ENCODE peak calls at places on chromosomes 2 and 18, in six cellular contexts. One of them, this sample, is unnamed.
A peak's percentile ranks its signal among the peaks of the same experiment; 100 is the strongest.

GRCh38 chr18:8977166-8977565 is 125.3 kb upstream of the NDUFV2 start:
- DNase-seq in GM23338: peak; percentile 30
- DNase-seq in psoas muscle: no peak
- DNase-seq in right atrium auricular region: no peak
- DNase-seq in RWPE2: no peak
- DNase-seq in fibroblast of lung: no peak
- DNase-seq in this sample: no peak

GRCh38 chr2:239445771-239446524 is 45.1 kb upstream of the HDAC4 start:
- DNase-seq in right atrium auricular region: peak; percentile 55
- DNase-seq in RWPE2: no peak
- DNase-seq in psoas muscle: no peak
- DNase-seq in fibroblast of lung: peak; percentile 29
- DNase-seq in GM23338: no peak
- DNase-seq in this sample: no peak

GRCh38 chr2:144524190-144524957 is 4.5 kb upstream of the ZEB2 start:
- DNase-seq in GM23338: peak; percentile 85
- DNase-seq in psoas muscle: peak; percentile 53
- DNase-seq in right atrium auricular region: peak; percentile 85
- DNase-seq in fibroblast of lung: peak; percentile 20
- DNase-seq in RWPE2: no peak
- DNase-seq in this sample: no peak

GRCh38 chr2:37342636-37343211 is 1.7 kb upstream of the QPCT start:
- DNase-seq in fibroblast of lung: no peak
- DNase-seq in psoas muscle: no peak
- DNase-seq in RWPE2: no peak
- DNase-seq in GM23338: peak; percentile 26
- DNase-seq in right atrium auricular region: no peak
- DNase-seq in this sample: no peak

GRCh38 chr2:12032421-12032820 is 286.0 kb downstream of the LPIN1 start:
- DNase-seq in right atrium auricular region: no peak
- DNase-seq in GM23338: peak; percentile 6
- DNase-seq in psoas muscle: no peak
- DNase-seq in fibroblast of lung: no peak
- DNase-seq in RWPE2: no peak
- DNase-seq in this sample: no peak

GRCh38 chr2:239164281-239164871 is 236.4 kb downstream of the HDAC4 start:
- DNase-seq in GM23338: no peak
- DNase-seq in psoas muscle: peak; percentile 5
- DNase-seq in fibroblast of lung: peak; percentile 0
- DNase-seq in RWPE2: peak; percentile 20
- DNase-seq in right atrium auricular region: no peak
- DNase-seq in this sample: no peak

GRCh38 chr2:230896346-230897115 is 28.5 kb downstream of the GPR55 start:
- DNase-seq in psoas muscle: no peak
- DNase-seq in RWPE2: no peak
- DNase-seq in right atrium auricular region: no peak
- DNase-seq in fibroblast of lung: no peak
- DNase-seq in GM23338: no peak
- DNase-seq in this sample: no peak

GRCh38 chr2:61196671-61197070 is 34.7 kb downstream of the C2orf74 start:
- DNase-seq in right atrium auricular region: no peak
- DNase-seq in RWPE2: no peak
- DNase-seq in GM23338: no peak
- DNase-seq in fibroblast of lung: no peak
- DNase-seq in psoas muscle: no peak
- DNase-seq in this sample: no peak

GRCh38 chr2:136116813-136117390 is 1.0 kb downstream of the CXCR4 start:
- DNase-seq in right atrium auricular region: no peak
- DNase-seq in psoas muscle: no peak
- DNase-seq in GM23338: peak; percentile 41
- DNase-seq in RWPE2: no peak
- DNase-seq in fibroblast of lung: no peak
- DNase-seq in this sample: no peak

GRCh38 chr2:233706720-233707119 is 6.0 kb upstream of the UGT1A5 start:
- DNase-seq in RWPE2: no peak
- DNase-seq in psoas muscle: no peak
- DNase-seq in GM23338: no peak
- DNase-seq in right atrium auricular region: no peak
- DNase-seq in fibroblast of lung: peak; percentile 78
- DNase-seq in this sample: peak; percentile 69

GRCh38 chr2:55338268-55338667 is 69.2 kb upstream of the MTIF2 start:
- DNase-seq in right atrium auricular region: no peak
- DNase-seq in fibroblast of lung: peak; percentile 16
- DNase-seq in psoas muscle: no peak
- DNase-seq in RWPE2: no peak
- DNase-seq in GM23338: no peak
- DNase-seq in this sample: no peak

GRCh38 chr2:241546771-241547498 is 11.6 kb upstream of the BOK start:
- DNase-seq in psoas muscle: no peak
- DNase-seq in right atrium auricular region: no peak
- DNase-seq in GM23338: peak; percentile 57
- DNase-seq in RWPE2: no peak
- DNase-seq in fibroblast of lung: peak; percentile 96
- DNase-seq in this sample: peak; percentile 76

GRCh38 chr2:17104454-17104853 is 413.8 kb downstream of the RAD51AP2 start:
- DNase-seq in RWPE2: no peak
- DNase-seq in right atrium auricular region: no peak
- DNase-seq in psoas muscle: no peak
- DNase-seq in fibroblast of lung: peak; percentile 87
- DNase-seq in GM23338: no peak
- DNase-seq in this sample: no peak

GRCh38 chr2:65032016-65032975 is 23.9 kb upstream of the CEP68 start:
- DNase-seq in GM23338: no peak
- DNase-seq in fibroblast of lung: no peak
- DNase-seq in right atrium auricular region: no peak
- DNase-seq in psoas muscle: no peak
- DNase-seq in RWPE2: no peak
- DNase-seq in this sample: no peak

GRCh38 chr18:61606068-61606660 is 272.9 kb downstream of the CDH20 start:
- DNase-seq in RWPE2: no peak
- DNase-seq in fibroblast of lung: peak; percentile 63
- DNase-seq in right atrium auricular region: peak; percentile 74
- DNase-seq in GM23338: peak; percentile 74
- DNase-seq in psoas muscle: peak; percentile 23
- DNase-seq in this sample: peak; percentile 14

GRCh38 chr2:206647985-206648384 is 5.7 kb downstream of the FAM237A start:
- DNase-seq in right atrium auricular region: no peak
- DNase-seq in RWPE2: no peak
- DNase-seq in GM23338: no peak
- DNase-seq in fibroblast of lung: no peak
- DNase-seq in psoas muscle: no peak
- DNase-seq in this sample: no peak

GRCh38 chr2:56118474-56118873 is 65.3 kb upstream of the CCDC85A start:
- DNase-seq in psoas muscle: no peak
- DNase-seq in fibroblast of lung: no peak
- DNase-seq in right atrium auricular region: no peak
- DNase-seq in RWPE2: no peak
- DNase-seq in GM23338: peak; percentile 53
- DNase-seq in this sample: peak; percentile 30

GRCh38 chr2:61647044-61647443 is 108.9 kb upstream of the XPO1 start:
- DNase-seq in fibroblast of lung: no peak
- DNase-seq in GM23338: no peak
- DNase-seq in RWPE2: no peak
- DNase-seq in psoas muscle: no peak
- DNase-seq in right atrium auricular region: no peak
- DNase-seq in this sample: no peak

GRCh38 chr2:198890490-198890889 is 567.2 kb downstream of the SATB2 start:
- DNase-seq in RWPE2: no peak
- DNase-seq in fibroblast of lung: no peak
- DNase-seq in GM23338: no peak
- DNase-seq in psoas muscle: no peak
- DNase-seq in right atrium auricular region: no peak
- DNase-seq in this sample: no peak

GRCh38 chr18:22551536-22552151 is 133.9 kb upstream of the CTAGE1 start:
- DNase-seq in fibroblast of lung: peak; percentile 100
- DNase-seq in RWPE2: no peak
- DNase-seq in psoas muscle: no peak
- DNase-seq in GM23338: no peak
- DNase-seq in right atrium auricular region: no peak
- DNase-seq in this sample: peak; percentile 33

GRCh38 chr2:105858868-105859693 is 114.4 kb downstream of the NCK2 start:
- DNase-seq in psoas muscle: no peak
- DNase-seq in RWPE2: no peak
- DNase-seq in fibroblast of lung: no peak
- DNase-seq in GM23338: no peak
- DNase-seq in right atrium auricular region: no peak
- DNase-seq in this sample: peak; percentile 80

GRCh38 chr2:47086571-47086970 is 68.5 kb downstream of the STPG4 start:
- DNase-seq in right atrium auricular region: no peak
- DNase-seq in psoas muscle: no peak
- DNase-seq in GM23338: no peak
- DNase-seq in fibroblast of lung: peak; percentile 65
- DNase-seq in RWPE2: no peak
- DNase-seq in this sample: no peak

GRCh38 chr2:13006829-13007715 is 290.3 kb downstream of the TRIB2 start:
- DNase-seq in fibroblast of lung: peak; percentile 58
- DNase-seq in RWPE2: no peak
- DNase-seq in psoas muscle: peak; percentile 30
- DNase-seq in GM23338: peak; percentile 86
- DNase-seq in right atrium auricular region: peak; percentile 74
- DNase-seq in this sample: peak; percentile 56

GRCh38 chr2:166239548-166239947 is 111.7 kb upstream of the SCN1A start:
- DNase-seq in right atrium auricular region: no peak
- DNase-seq in GM23338: no peak
- DNase-seq in RWPE2: peak; percentile 54
- DNase-seq in fibroblast of lung: peak; percentile 96
- DNase-seq in psoas muscle: no peak
- DNase-seq in this sample: peak; percentile 66

GRCh38 chr2:133434962-133435668 is 133.1 kb downstream of the NCKAP5 start:
- DNase-seq in GM23338: no peak
- DNase-seq in right atrium auricular region: no peak
- DNase-seq in psoas muscle: no peak
- DNase-seq in fibroblast of lung: peak; percentile 89
- DNase-seq in RWPE2: peak; percentile 70
- DNase-seq in this sample: no peak

DNA sequence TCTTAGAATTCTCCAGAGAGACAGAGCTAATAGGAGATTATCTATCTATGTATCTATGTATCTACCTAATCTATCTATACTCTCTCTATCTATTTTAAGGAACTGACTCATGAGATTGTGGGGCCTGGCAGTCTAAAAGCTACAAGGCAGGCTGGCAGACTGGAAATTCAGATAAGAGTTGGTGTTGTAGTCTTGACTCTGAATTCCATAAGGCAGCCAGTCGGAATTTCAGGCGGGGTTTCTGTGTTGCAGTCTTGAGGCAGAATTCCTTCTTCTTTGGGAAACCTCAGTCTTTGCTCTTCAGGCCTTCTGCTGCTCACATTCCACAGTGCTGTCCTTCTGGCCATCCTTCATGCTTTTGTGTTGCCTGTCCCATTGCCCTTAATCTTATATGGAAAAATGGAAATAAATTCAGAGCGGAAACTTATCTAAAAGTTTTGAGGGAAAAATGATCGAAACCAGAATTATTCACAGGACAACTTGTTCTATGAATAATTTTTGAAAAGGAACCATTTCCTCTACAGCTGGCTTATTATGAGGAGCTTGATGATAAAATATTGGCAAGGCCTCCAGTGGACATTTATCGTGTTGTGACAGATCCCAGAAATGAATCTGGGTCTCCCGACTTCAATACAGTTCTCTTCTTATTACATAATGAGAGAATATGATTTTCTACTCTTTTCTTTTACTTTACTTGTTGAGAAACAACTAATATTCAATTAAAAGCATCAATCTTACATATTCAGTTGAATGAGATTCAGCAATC is 10.8 kb downstream of the IL1RL1 start:
- DNase-seq in fibroblast of lung: peak; percentile 52
- DNase-seq in psoas muscle: no peak
- DNase-seq in GM23338: no peak
- DNase-seq in RWPE2: no peak
- DNase-seq in right atrium auricular region: no peak
- DNase-seq in this sample: no peak
- H3K27ac ChIP-seq in fibroblast of lung: no peak overlapping the region
- H3K27ac ChIP-seq in psoas muscle: no peak overlapping the region
- H3K27ac ChIP-seq in GM23338: no peak overlapping the region
- H3K27ac ChIP-seq in RWPE2: no peak overlapping the region
- H3K27ac ChIP-seq in right atrium auricular region: no peak overlapping the region
- H3K27ac ChIP-seq in this sample: no peak overlapping the region

GRCh38 chr18:63185979-63186378 is 133.6 kb downstream of the BCL2 start:
- DNase-seq in right atrium auricular region: no peak
- DNase-seq in fibroblast of lung: no peak
- DNase-seq in RWPE2: no peak
- DNase-seq in GM23338: no peak
- DNase-seq in psoas muscle: no peak
- DNase-seq in this sample: no peak

GRCh38 chr18:63189041-63189440 is 130.5 kb downstream of the BCL2 start:
- DNase-seq in RWPE2: no peak
- DNase-seq in GM23338: no peak
- DNase-seq in fibroblast of lung: no peak
- DNase-seq in right atrium auricular region: no peak
- DNase-seq in psoas muscle: no peak
- DNase-seq in this sample: no peak

GRCh38 chr18:63188063-63188462 is 131.5 kb downstream of the BCL2 start:
- DNase-seq in RWPE2: no peak
- DNase-seq in GM23338: no peak
- DNase-seq in right atrium auricular region: no peak
- DNase-seq in psoas muscle: no peak
- DNase-seq in fibroblast of lung: no peak
- DNase-seq in this sample: no peak

GRCh38 chr18:63186520-63186919 is 133.0 kb downstream of the BCL2 start:
- DNase-seq in RWPE2: no peak
- DNase-seq in fibroblast of lung: no peak
- DNase-seq in psoas muscle: no peak
- DNase-seq in GM23338: no peak
- DNase-seq in right atrium auricular region: no peak
- DNase-seq in this sample: no peak

GRCh38 chr18:63186934-63187574 is 132.5 kb downstream of the BCL2 start:
- DNase-seq in RWPE2: no peak
- DNase-seq in psoas muscle: no peak
- DNase-seq in GM23338: no peak
- DNase-seq in right atrium auricular region: no peak
- DNase-seq in fibroblast of lung: no peak
- DNase-seq in this sample: no peak
- H3K4me1 ChIP-seq in RWPE2: no peaks in the 10 kb centered on the region
- H3K4me1 ChIP-seq in psoas muscle: peaks cover 62% of the 10 kb centered on the region
- H3K4me1 ChIP-seq in GM23338: no peaks in the 10 kb centered on the region
- H3K4me1 ChIP-seq in right atrium auricular region: peaks cover 33% of the 10 kb centered on the region
- H3K4me1 ChIP-seq in fibroblast of lung: no peaks in the 10 kb centered on the region
- H3K4me1 ChIP-seq in this sample: peaks cover 8% of the 10 kb centered on the region

GRCh38 chr2:208034503-208035140 is 9.3 kb upstream of the PLEKHM3 start:
- DNase-seq in psoas muscle: no peak
- DNase-seq in RWPE2: no peak
- DNase-seq in fibroblast of lung: no peak
- DNase-seq in right atrium auricular region: no peak
- DNase-seq in GM23338: no peak
- DNase-seq in this sample: no peak
- TF ChIP-seq CTCF in psoas muscle: no peak
- TF ChIP-seq CTCF in RWPE2: peak; percentile 44
- TF ChIP-seq CTCF in fibroblast of lung: no peak
- TF ChIP-seq CTCF in right atrium auricular region: no peak
- TF ChIP-seq CTCF in GM23338: no peak
- TF ChIP-seq CTCF in this sample: no peak

DNA sequence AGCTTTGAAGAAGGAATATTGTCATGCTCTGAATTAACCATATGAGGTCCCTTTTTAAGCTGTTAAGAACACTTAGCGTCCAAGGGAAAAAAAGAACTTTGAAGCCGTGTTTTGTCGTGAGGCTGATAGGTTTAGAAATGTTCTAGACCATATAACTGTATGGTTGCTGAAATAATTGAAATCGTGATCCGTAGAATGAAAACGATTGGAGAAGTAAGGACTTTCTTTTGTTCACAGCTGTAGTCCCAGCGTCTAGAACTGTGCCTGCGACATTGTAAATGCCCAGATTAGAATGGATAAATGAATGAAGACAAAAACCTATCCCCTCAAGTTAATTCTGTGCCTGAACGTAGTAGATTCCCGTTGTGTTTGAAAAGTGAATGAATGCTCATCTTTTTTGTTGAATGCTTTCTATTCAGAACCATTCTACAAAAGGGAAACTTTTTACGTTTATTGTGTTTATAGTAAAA is 1.6 kb downstream of the SMCHD1 start:
- DNase-seq in psoas muscle: no peak
- DNase-seq in fibroblast of lung: no peak
- DNase-seq in right atrium auricular region: no peak
- DNase-seq in GM23338: no peak
- DNase-seq in RWPE2: no peak
- DNase-seq in this sample: no peak
- H3K27ac ChIP-seq in psoas muscle: peak overlapping the region; percentile 96
- H3K27ac ChIP-seq in fibroblast of lung: peak overlapping the region; percentile 93
- H3K27ac ChIP-seq in right atrium auricular region: peak overlapping the region; percentile 99
- H3K27ac ChIP-seq in GM23338: no peak overlapping the region
- H3K27ac ChIP-seq in RWPE2: peak overlapping the region; percentile 71
- H3K27ac ChIP-seq in this sample: peak overlapping the region; percentile 83